ENCODE peak calls at places on chromosome 14, in seven cellular contexts. One of them, this sample, is unnamed.

GRCh38 chr14:32913725-32914124 is 25.0 kb upstream of the NPAS3 start:
- DNase-seq in HTR-8/SVneo: no peak
- DNase-seq in heart right ventricle: no peak
- DNase-seq in RWPE1: no peak
- DNase-seq in HCT116: no peak
- DNase-seq in foreskin fibroblast: no peak
- DNase-seq in neural crest cell: no peak
- DNase-seq in this sample: no peak

GRCh38 chr14:49865431-49865859 is 12.9 kb upstream of the NEMF start:
- DNase-seq in HTR-8/SVneo: no peak
- DNase-seq in heart right ventricle: peak
- DNase-seq in RWPE1: peak
- DNase-seq in HCT116: no peak
- DNase-seq in foreskin fibroblast: peak
- DNase-seq in neural crest cell: peak
- DNase-seq in this sample: no peak

GRCh38 chr14:75826599-75826998 is 155.2 kb downstream of the TGFB3 start:
- DNase-seq in HTR-8/SVneo: no peak
- DNase-seq in heart right ventricle: no peak
- DNase-seq in RWPE1: peak
- DNase-seq in HCT116: no peak
- DNase-seq in foreskin fibroblast: peak
- DNase-seq in neural crest cell: no peak
- DNase-seq in this sample: no peak

GRCh38 chr14:77707355-77707723 is 484 bp downstream of the ALKBH1 start:
- DNase-seq in HTR-8/SVneo: peak
- DNase-seq in heart right ventricle: peak
- DNase-seq in RWPE1: peak
- DNase-seq in HCT116: no peak
- DNase-seq in foreskin fibroblast: peak
- DNase-seq in neural crest cell: no peak
- DNase-seq in this sample: no peak

GRCh38 chr14:101361044-101361443 is 200.3 kb upstream of the DIO3 start:
- DNase-seq in HTR-8/SVneo: no peak
- DNase-seq in heart right ventricle: no peak
- DNase-seq in RWPE1: no peak
- DNase-seq in HCT116: no peak
- DNase-seq in foreskin fibroblast: no peak
- DNase-seq in neural crest cell: no peak
- DNase-seq in this sample: no peak

GRCh38 chr14:80213602-80214001 is 2.3 kb upstream of the DIO2 start:
- DNase-seq in HTR-8/SVneo: peak
- DNase-seq in heart right ventricle: no peak
- DNase-seq in RWPE1: peak
- DNase-seq in HCT116: peak
- DNase-seq in foreskin fibroblast: peak
- DNase-seq in neural crest cell: no peak
- DNase-seq in this sample: no peak

GRCh38 chr14:47278233-47278842 is 397.1 kb downstream of the MDGA2 start:
- DNase-seq in HTR-8/SVneo: peak
- DNase-seq in heart right ventricle: peak
- DNase-seq in RWPE1: peak
- DNase-seq in HCT116: peak
- DNase-seq in foreskin fibroblast: no peak
- DNase-seq in neural crest cell: peak
- DNase-seq in this sample: peak

GRCh38 chr14:106790189-106791036 is 1264.0 kb downstream of the TMEM121 start:
- DNase-seq in HTR-8/SVneo: no peak
- DNase-seq in heart right ventricle: no peak
- DNase-seq in RWPE1: peak
- DNase-seq in HCT116: no peak
- DNase-seq in foreskin fibroblast: no peak
- DNase-seq in neural crest cell: no peak
- DNase-seq in this sample: no peak

GRCh38 chr14:89452281-89452680 is 35.2 kb upstream of the FOXN3 start:
- DNase-seq in HTR-8/SVneo: no peak
- DNase-seq in heart right ventricle: no peak
- DNase-seq in RWPE1: no peak
- DNase-seq in HCT116: no peak
- DNase-seq in foreskin fibroblast: no peak
- DNase-seq in neural crest cell: no peak
- DNase-seq in this sample: no peak

GRCh38 chr14:51398898-51399297 is 158.9 kb downstream of the TMX1 start:
- DNase-seq in HTR-8/SVneo: no peak
- DNase-seq in heart right ventricle: no peak
- DNase-seq in RWPE1: peak
- DNase-seq in HCT116: no peak
- DNase-seq in foreskin fibroblast: peak
- DNase-seq in neural crest cell: no peak
- DNase-seq in this sample: no peak

GRCh38 chr14:70045715-70046535 is 142.8 kb downstream of the SLC8A3 start:
- DNase-seq in HTR-8/SVneo: peak
- DNase-seq in heart right ventricle: peak
- DNase-seq in RWPE1: peak
- DNase-seq in HCT116: peak
- DNase-seq in foreskin fibroblast: peak
- DNase-seq in neural crest cell: peak
- DNase-seq in this sample: peak

GRCh38 chr14:20489093-20489994 is 16.0 kb upstream of the RNASE10 start:
- DNase-seq in HTR-8/SVneo: no peak
- DNase-seq in heart right ventricle: peak
- DNase-seq in RWPE1: peak
- DNase-seq in HCT116: no peak
- DNase-seq in foreskin fibroblast: no peak
- DNase-seq in neural crest cell: no peak
- DNase-seq in this sample: no peak

GRCh38 chr14:26730929-26731618 is 133.2 kb upstream of the NOVA1 start:
- DNase-seq in HTR-8/SVneo: peak
- DNase-seq in heart right ventricle: no peak
- DNase-seq in RWPE1: peak
- DNase-seq in HCT116: no peak
- DNase-seq in foreskin fibroblast: no peak
- DNase-seq in neural crest cell: peak
- DNase-seq in this sample: no peak

GRCh38 chr14:61940669-61941420 is 178.6 kb downstream of the SNAPC1 start:
- DNase-seq in HTR-8/SVneo: no peak
- DNase-seq in heart right ventricle: no peak
- DNase-seq in RWPE1: no peak
- DNase-seq in HCT116: no peak
- DNase-seq in foreskin fibroblast: no peak
- DNase-seq in neural crest cell: peak
- DNase-seq in this sample: no peak

GRCh38 chr14:92458136-92458958 is 55.2 kb upstream of the RIN3 start:
- DNase-seq in HTR-8/SVneo: no peak
- DNase-seq in heart right ventricle: no peak
- DNase-seq in RWPE1: no peak
- DNase-seq in HCT116: no peak
- DNase-seq in foreskin fibroblast: no peak
- DNase-seq in neural crest cell: no peak
- DNase-seq in this sample: no peak

This sample was measured in iPS DF 19.7.